ENCODE peak calls at places on chromosome 1, in eight cellular contexts. F is lower leg skin, B is stomach, D is HepG2, H is upper lobe of left lung, X is heart left ventricle, C is tibial nerve, T is A549. U is an unnamed sample.

GRCh38 chr1:217089239-217090014 is 366.2 kb upstream of the ESRRG start:
- DNase-seq in F (no peak), B (no peak), D (no peak), H (peak), X (peak), C (no peak), T (peak), U (no peak)

GRCh38 chr1:230868736-230869385 is 540 bp upstream of the C1orf198 start:
- DNase-seq in F (peak), B (peak), D (peak), H (peak), X (peak), C (no peak), T (no peak), U (no peak)

GRCh38 chr1:10728595-10729410 is 67.6 kb downstream of the CASZ1 start:
- DNase-seq in F (no peak), B (no peak), D (no peak), H (no peak), X (no peak), C (no peak), T (no peak), U (no peak)

GRCh38 chr1:208536176-208536575 is 292.0 kb upstream of the PLXNA2 start:
- DNase-seq in F (no peak), B (no peak), D (no peak), H (no peak), X (no peak), C (no peak), T (no peak), U (no peak)

GRCh38 chr1:201509601-201510374 is 2.9 kb upstream of the CSRP1 start:
- DNase-seq in F (no peak), B (no peak), D (no peak), H (no peak), X (no peak), C (no peak), T (no peak), U (no peak)

GRCh38 chr1:86787626-86788025 is 83.2 kb downstream of the SH3GLB1 start:
- DNase-seq in F (no peak), B (no peak), D (no peak), H (no peak), X (no peak), C (no peak), T (no peak), U (no peak)

GRCh38 chr1:247493106-247493505 is 35.2 kb upstream of the OR2B11 start:
- DNase-seq in F (no peak), B (no peak), D (no peak), H (no peak), X (no peak), C (no peak), T (no peak), U (no peak)

GRCh38 chr1:173267453-173267945 is 60.4 kb upstream of the TNFSF4 start:
- DNase-seq in F (no peak), B (no peak), D (no peak), H (no peak), X (no peak), C (no peak), T (no peak), U (no peak)

GRCh38 chr1:38559180-38559874 is 300.2 kb downstream of the RRAGC start:
- DNase-seq in F (peak), B (peak), D (no peak), H (peak), X (no peak), C (no peak), T (no peak), U (peak)

GRCh38 chr1:172726740-172727139 is 67.8 kb downstream of the FASLG start:
- DNase-seq in F (no peak), B (no peak), D (no peak), H (no peak), X (no peak), C (no peak), T (no peak), U (no peak)

GRCh38 chr1:224503161-224504118 is 68.8 kb upstream of the WDR26 start:
- DNase-seq in F (peak), B (peak), D (peak), H (peak), X (peak), C (peak), T (peak), U (peak)

GRCh38 chr1:165375623-165376022 is 19.1 kb upstream of the LMX1A start:
- DNase-seq in F (no peak), B (no peak), D (no peak), H (no peak), X (no peak), C (no peak), T (no peak), U (no peak)

DNA sequence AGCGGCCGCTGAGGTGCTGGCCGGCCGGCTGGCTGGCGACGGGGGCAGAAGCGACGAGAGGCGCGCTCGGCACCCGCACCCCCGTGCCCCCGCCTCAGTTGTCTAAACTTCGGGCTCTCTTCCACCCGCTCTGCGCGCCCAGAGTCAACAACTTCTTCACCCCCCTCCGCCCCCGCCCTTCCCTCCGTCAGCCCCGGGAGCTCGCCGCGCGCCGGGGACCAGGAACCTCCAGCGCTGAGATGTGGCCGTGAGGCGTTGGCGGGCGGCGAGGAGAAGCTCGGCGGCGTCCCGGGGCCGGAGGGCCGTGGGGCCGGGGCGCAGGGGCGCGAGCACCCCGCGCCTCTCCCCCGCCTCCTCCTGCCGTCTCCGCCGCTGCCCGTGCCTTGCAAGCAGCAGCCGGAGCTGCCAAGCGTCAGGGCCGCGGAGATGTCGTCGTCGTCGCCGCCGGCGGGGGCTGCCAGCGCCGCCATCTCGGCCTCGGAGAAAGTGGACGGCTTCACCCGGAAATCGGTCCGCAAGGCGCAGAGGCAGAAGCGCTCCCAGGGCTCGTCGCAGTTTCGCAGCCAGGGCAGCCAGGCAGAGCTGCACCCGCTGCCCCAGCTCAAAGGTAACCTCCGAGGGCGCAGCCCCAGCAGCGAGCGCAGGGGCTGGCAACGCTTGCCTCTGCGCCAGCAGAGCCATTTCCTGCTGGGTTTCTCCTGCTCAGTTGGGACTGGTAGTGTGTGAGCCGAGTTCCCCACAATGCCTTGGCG is 651 bp downstream of the PPP2R5A start:
- DNase-seq in F (peak), B (peak), D (no peak), H (peak), X (peak), C (peak), T (peak), U (peak)
- TF ChIP-seq POLR2A in F (no peak), B (no peak), D (peak), H (peak), X (no peak), C (no peak), T (peak), U (peak)

DNA sequence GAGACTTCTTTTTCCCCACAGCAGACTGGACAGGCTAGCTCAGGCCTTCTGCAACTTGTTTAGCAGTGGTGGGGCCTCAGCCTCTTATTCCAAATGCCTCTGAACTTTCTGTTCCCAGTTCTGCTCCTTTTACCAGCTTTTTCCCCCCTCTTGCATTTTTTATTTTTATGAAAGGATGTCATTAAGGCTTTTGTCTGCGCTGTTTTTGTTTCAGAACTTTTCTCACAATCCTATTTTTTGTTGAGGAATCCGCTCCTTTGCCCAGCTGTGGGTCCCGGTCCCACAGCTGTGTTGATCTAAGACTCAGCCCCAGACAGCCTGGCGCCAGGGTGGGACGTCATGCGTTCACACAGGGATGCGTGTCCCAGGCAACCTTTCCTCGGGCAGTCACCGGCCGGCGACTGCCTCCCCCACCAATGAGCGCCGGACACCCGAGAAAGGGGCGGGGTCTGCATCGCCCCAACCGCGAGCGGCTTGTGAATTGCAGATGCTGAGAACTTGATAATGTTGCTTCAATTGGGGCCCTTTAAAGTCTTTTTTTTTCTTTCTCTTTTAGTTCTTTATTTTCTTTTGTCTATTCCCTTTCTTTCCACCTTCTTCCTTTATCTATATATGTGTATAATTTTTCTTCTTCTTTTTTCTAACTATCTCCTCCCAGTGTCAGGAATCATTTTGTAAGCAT is 3.0 kb upstream of the ID3 start:
- DNase-seq in F (peak), B (peak), D (peak), H (peak), X (peak), C (peak), T (peak), U (no peak)
- TF ChIP-seq POLR2A in F (no peak), B (no peak), D (peak), H (peak), X (peak), C (peak), T (no peak), U (no peak)

GRCh38 chr1:32754282-32755097 is 51.9 kb upstream of the SYNC start:
- DNase-seq in F (no peak), B (peak), D (no peak), H (peak), X (no peak), C (no peak), T (no peak), U (no peak)
- TF ChIP-seq POLR2A in F (no peak), B (no peak), D (no peak), H (no peak), X (no peak), C (no peak), T (no peak), U (no peak)

DNA sequence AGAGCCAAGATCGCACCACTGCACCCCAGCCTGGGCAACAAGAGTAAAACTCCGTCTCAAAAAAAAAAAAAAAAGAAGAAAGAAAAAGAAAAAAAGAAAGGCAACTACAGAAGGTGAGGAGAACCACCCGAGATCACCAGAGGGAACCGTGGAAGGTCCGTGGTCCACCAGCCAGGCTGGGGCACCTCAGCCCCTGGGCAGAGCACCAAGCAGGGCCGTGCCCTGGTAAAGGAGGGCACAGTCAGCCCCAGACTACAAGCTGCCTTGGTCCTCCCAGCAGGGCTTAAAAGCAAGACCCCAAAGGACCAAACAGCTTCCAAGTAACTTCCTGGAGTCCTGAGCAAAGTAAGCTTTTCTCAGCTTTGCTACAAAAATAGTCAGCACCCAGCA is 8.8 kb upstream of the SAMD11 start:
- DNase-seq in F (no peak), B (no peak), D (no peak), H (peak), X (peak), C (no peak), T (no peak), U (no peak)
- TF ChIP-seq POLR2A in F (no peak), B (no peak), D (no peak), H (no peak), X (no peak), C (no peak), T (no peak), U (no peak)